ENCODE peak calls at places on chromosomes 2 and 18, in five cellular contexts. K is breast epithelium, S is Peyer's patch, T is astrocyte, C is mammary epithelial cell. L is an unnamed sample.

GRCh38 chr18:62318613-62319012 is 6.5 kb upstream of the TNFRSF11A start:
- DNase-seq in K (no peak), S (no peak), T (no peak), C (no peak), L (no peak)

GRCh38 chr2:162123806-162124758 is 28.0 kb downstream of the GCG start:
- DNase-seq in K (no peak), S (no peak), T (no peak), C (peak), L (peak)

GRCh38 chr2:38076250-38076709 is 329 bp upstream of the CYP1B1 start:
- DNase-seq in K (peak), S (no peak), T (peak), C (peak), L (peak)

GRCh38 chr2:128756372-128756730 is 437.7 kb upstream of the HS6ST1 start:
- DNase-seq in K (no peak), S (no peak), T (no peak), C (no peak), L (no peak)

GRCh38 chr18:55384551-55385275 is 203.3 kb downstream of the TCF4 start:
- DNase-seq in K (no peak), S (peak), T (peak), C (peak), L (peak)

GRCh38 chr2:181456660-181457120 is 496 bp upstream of the ITGA4 start:
- DNase-seq in K (peak), S (peak), T (peak), C (no peak), L (no peak)

GRCh38 chr2:2721296-2721835 is 390.3 kb upstream of the MYT1L start:
- DNase-seq in K (no peak), S (no peak), T (no peak), C (no peak), L (no peak)

GRCh38 chr2:233572468-233572867 is 5.9 kb upstream of the USP40 start:
- DNase-seq in K (no peak), S (no peak), T (no peak), C (peak), L (no peak)

GRCh38 chr2:199862779-199863178 is 11.8 kb upstream of the FTCDNL1 start:
- DNase-seq in K (no peak), S (no peak), T (no peak), C (no peak), L (no peak)

GRCh38 chr2:17387591-17387990 is 130.6 kb downstream of the RAD51AP2 start:
- DNase-seq in K (no peak), S (no peak), T (peak), C (peak), L (no peak)

GRCh38 chr18:80171190-80171872 is 62.3 kb downstream of the ADNP2 start:
- DNase-seq in K (no peak), S (no peak), T (peak), C (peak), L (peak)

GRCh38 chr2:225310745-225311144 is 88.8 kb upstream of the NYAP2 start:
- DNase-seq in K (no peak), S (no peak), T (no peak), C (no peak), L (no peak)

GRCh38 chr18:11392292-11392691 is 217.1 kb upstream of the SLC35G4 start:
- DNase-seq in K (no peak), S (no peak), T (peak), C (no peak), L (no peak)

GRCh38 chr2:66839551-66840320 is 404.8 kb downstream of the MEIS1 start:
- DNase-seq in K (no peak), S (no peak), T (peak), C (peak), L (peak)

GRCh38 chr2:44267269-44268258 is 7.7 kb upstream of the SLC3A1 start:
- DNase-seq in K (no peak), S (no peak), T (peak), C (no peak), L (peak)

GRCh38 chr2:239275037-239275685 is 125.7 kb downstream of the HDAC4 start:
- DNase-seq in K (peak), S (peak), T (peak), C (peak), L (peak)

GRCh38 chr18:6885992-6886823 is 156.7 kb downstream of the ARHGAP28 start:
- DNase-seq in K (no peak), S (no peak), T (peak), C (peak), L (peak)

GRCh38 chr2:172783091-172783898 is 47.6 kb downstream of the RAPGEF4 start:
- DNase-seq in K (peak), S (no peak), T (peak), C (peak), L (peak)

GRCh38 chr2:109460553-109461324 is 153.0 kb downstream of the SEPTIN10 start:
- DNase-seq in K (no peak), S (no peak), T (no peak), C (no peak), L (no peak)

GRCh38 chr2:223760838-223761502 is 76.4 kb downstream of the AP1S3 start:
- DNase-seq in K (peak), S (peak), T (peak), C (peak), L (peak)
- TF ChIP-seq CTCF in K (no peak), S (no peak), T (peak), C (peak), L (peak)

GRCh38 chr2:104528101-104528500 is 325.8 kb upstream of the POU3F3 start:
- DNase-seq in K (no peak), S (no peak), T (no peak), C (no peak), L (no peak)
- TF ChIP-seq CTCF in K (no peak), S (no peak), T (no peak), C (no peak), L (no peak)

GRCh38 chr2:18384242-18384641 is 176.2 kb downstream of the RDH14 start:
- DNase-seq in K (no peak), S (no peak), T (peak), C (no peak), L (no peak)

GRCh38 chr2:18387479-18388206 is 172.8 kb downstream of the RDH14 start:
- DNase-seq in K (peak), S (peak), T (peak), C (peak), L (peak)
- TF ChIP-seq CTCF in K (peak), S (peak), T (peak), C (peak), L (peak)

GRCh38 chr18:51668101-51668500 is 470.6 kb upstream of the MEX3C start:
- DNase-seq in K (no peak), S (peak), T (peak), C (peak), L (peak)
- TF ChIP-seq CTCF in K (no peak), S (peak), T (peak), C (peak), L (peak)

GRCh38 chr2:143581989-143582719 is 452.9 kb downstream of the ARHGAP15 start:
- DNase-seq in K (no peak), S (no peak), T (no peak), C (no peak), L (no peak)
- TF ChIP-seq CTCF in K (no peak), S (no peak), T (peak), C (no peak), L (peak)

DNA sequence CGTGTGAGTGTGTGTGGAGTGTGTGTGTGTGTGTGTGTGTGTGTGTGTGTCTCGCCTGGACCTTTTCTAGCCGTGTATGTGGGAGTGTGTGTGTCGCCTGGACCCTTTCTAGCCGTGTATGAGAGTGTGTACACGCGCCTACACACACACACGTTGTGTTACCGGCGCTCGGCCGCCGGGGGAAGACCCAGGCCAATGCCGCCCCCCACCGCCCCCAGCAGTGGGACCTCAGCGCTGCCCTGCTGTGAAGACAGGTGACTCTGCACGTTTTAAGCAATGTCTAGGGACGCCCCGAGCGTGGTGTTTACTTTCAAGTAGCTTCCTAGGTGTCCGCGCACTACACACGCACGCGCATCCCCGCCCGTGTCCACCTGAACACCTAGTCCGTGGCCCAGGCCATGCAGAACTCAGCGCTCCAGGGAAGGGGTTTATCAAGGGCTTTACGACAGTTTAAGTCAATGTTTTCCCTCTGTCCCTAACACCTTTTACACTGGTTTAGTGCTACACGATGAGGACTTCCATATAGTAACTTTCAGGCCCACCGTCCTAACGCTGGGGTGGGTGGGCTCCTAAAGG is 1.2 kb upstream of the BCL2 start:
- DNase-seq in K (peak), S (peak), T (peak), C (peak), L (peak)
- TF ChIP-seq CTCF in K (no peak), S (no peak), T (no peak), C (no peak), L (no peak)

DNA sequence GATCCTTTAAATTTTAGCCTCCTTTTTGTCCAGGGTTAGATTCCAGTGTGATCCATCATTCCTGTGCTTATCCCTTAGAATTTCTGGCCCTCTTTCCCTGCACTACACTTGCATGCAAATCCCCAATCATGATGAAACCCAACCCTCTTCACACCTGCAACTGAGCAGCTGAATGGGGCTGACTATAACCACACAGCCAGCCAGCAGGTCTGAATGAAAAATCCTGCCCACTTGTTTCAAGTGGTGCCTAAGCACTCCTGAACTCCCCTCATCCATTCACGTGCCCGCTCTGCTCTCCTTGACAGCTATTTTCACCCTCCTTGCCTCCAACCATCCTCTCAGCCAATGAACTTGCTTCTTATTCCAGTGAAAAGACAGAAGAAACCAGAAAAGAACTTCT is 80.5 kb upstream of the AFF3 start:
- DNase-seq in K (no peak), S (no peak), T (no peak), C (no peak), L (no peak)
- TF ChIP-seq CTCF in K (no peak), S (no peak), T (no peak), C (no peak), L (no peak)

L was measured in HFFc6.